ENCODE peak calls at places on chromosomes 1 and 21, in seven cellular contexts. L is GM23338, Q is K562, H is GM12878, R is prostate gland, T is stomach, F is transverse colon. K is an unnamed sample.

GRCh38 chr1:2133039-2133878 is 61.3 kb downstream of the FAAP20 start:
- DNase-seq in L (peak; percentile 99), Q (peak; percentile 99), H (peak; percentile 81), R (peak; percentile 96), T (peak; percentile 98), F (peak; percentile 99), K (peak; percentile 99)

GRCh38 chr1:87463917-87464565 is 135.4 kb downstream of the LMO4 start:
- DNase-seq in L (peak; percentile 44), Q (no peak), H (peak; percentile 37), R (no peak), T (no peak), F (peak; percentile 28), K (no peak)

GRCh38 chr1:29304025-29304684 is 67.8 kb downstream of the PTPRU start:
- DNase-seq in L (no peak), Q (no peak), H (no peak), R (no peak), T (no peak), F (no peak), K (no peak)

GRCh38 chr1:226656601-226657277 is 82.3 kb downstream of the ITPKB start:
- DNase-seq in L (no peak), Q (no peak), H (no peak), R (peak; percentile 50), T (no peak), F (peak; percentile 58), K (peak; percentile 54)

GRCh38 chr1:21935393-21935804 is 1.7 kb downstream of the HSPG2 start:
- DNase-seq in L (no peak), Q (no peak), H (no peak), R (no peak), T (no peak), F (no peak), K (no peak)

GRCh38 chr1:240539031-240539430 is 72.9 kb downstream of the GREM2 start:
- DNase-seq in L (no peak), Q (no peak), H (no peak), R (no peak), T (no peak), F (no peak), K (no peak)

GRCh38 chr1:153791856-153792253 is 16.6 kb downstream of the SLC27A3 start:
- DNase-seq in L (no peak), Q (no peak), H (no peak), R (no peak), T (no peak), F (no peak), K (peak; percentile 74)

GRCh38 chr21:35603471-35603870 is 456.9 kb downstream of the SETD4 start:
- DNase-seq in L (peak; percentile 67), Q (no peak), H (no peak), R (no peak), T (no peak), F (no peak), K (no peak)

GRCh38 chr1:29253180-29253579 is 16.9 kb downstream of the PTPRU start:
- DNase-seq in L (no peak), Q (no peak), H (no peak), R (no peak), T (no peak), F (no peak), K (no peak)

GRCh38 chr1:171220551-171221175 is 27.6 kb upstream of the FMO1 start:
- DNase-seq in L (peak; percentile 89), Q (no peak), H (no peak), R (no peak), T (no peak), F (no peak), K (no peak)

GRCh38 chr1:905071-905749 is 18.5 kb upstream of the SAMD11 start:
- DNase-seq in L (peak; percentile 76), Q (no peak), H (no peak), R (peak; percentile 17), T (peak; percentile 35), F (peak; percentile 50), K (peak; percentile 82)

GRCh38 chr21:32248616-32249550 is 30.0 kb downstream of the MIS18A start:
- DNase-seq in L (no peak), Q (no peak), H (no peak), R (no peak), T (no peak), F (no peak), K (no peak)

GRCh38 chr1:36285450-36286101 is 20.6 kb upstream of the SH3D21 start:
- DNase-seq in L (peak; percentile 93), Q (peak; percentile 77), H (peak; percentile 41), R (peak; percentile 90), T (peak; percentile 69), F (peak; percentile 61), K (no peak)

GRCh38 chr1:247273013-247273412 is 17.1 kb downstream of the VN1R5 start:
- DNase-seq in L (no peak), Q (no peak), H (no peak), R (no peak), T (peak; percentile 50), F (no peak), K (no peak)

GRCh38 chr1:185448591-185449186 is 131.6 kb upstream of the IVNS1ABP start:
- DNase-seq in L (no peak), Q (no peak), H (no peak), R (no peak), T (no peak), F (no peak), K (no peak)

GRCh38 chr1:32142446-32143301 is 34.8 kb downstream of the KPNA6 start:
- DNase-seq in L (peak; percentile 27), Q (peak; percentile 59), H (no peak), R (peak; percentile 34), T (peak; percentile 31), F (peak; percentile 18), K (no peak)

GRCh38 chr1:232057217-232057895 is 430.8 kb downstream of the DISC1 start:
- DNase-seq in L (no peak), Q (no peak), H (no peak), R (no peak), T (no peak), F (no peak), K (no peak)
- TF ChIP-seq CTCF in L (peak; percentile 55), Q (no peak), H (no peak), R (no peak), T (no peak), F (no peak), K (no peak)

DNA sequence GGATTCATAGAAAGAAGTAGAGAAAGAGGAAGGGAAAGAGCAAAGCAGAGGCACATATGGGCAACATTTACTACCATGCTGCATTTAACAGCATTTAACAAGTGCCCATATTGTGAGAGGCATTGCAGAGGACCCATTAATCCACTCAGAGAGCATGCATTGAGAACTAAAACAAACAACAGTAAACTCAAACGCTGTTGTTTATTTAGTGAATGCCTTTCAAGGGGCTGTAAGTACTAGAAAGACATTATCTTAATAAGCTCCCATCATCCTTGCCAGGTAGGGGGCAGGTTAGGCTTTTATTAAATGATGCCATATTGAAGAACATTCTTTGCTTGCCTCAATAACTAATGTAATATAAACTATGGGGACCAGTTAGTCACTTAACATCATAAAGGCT is 254.3 kb upstream of the DAB1 start:
- DNase-seq in L (peak; percentile 21), Q (no peak), H (no peak), R (no peak), T (no peak), F (no peak), K (no peak)
- TF ChIP-seq POLR2AphosphoS5 in L (no peak), Q (no peak), H (no peak), R (no peak), T (no peak), F (no peak), K (no peak)

DNA sequence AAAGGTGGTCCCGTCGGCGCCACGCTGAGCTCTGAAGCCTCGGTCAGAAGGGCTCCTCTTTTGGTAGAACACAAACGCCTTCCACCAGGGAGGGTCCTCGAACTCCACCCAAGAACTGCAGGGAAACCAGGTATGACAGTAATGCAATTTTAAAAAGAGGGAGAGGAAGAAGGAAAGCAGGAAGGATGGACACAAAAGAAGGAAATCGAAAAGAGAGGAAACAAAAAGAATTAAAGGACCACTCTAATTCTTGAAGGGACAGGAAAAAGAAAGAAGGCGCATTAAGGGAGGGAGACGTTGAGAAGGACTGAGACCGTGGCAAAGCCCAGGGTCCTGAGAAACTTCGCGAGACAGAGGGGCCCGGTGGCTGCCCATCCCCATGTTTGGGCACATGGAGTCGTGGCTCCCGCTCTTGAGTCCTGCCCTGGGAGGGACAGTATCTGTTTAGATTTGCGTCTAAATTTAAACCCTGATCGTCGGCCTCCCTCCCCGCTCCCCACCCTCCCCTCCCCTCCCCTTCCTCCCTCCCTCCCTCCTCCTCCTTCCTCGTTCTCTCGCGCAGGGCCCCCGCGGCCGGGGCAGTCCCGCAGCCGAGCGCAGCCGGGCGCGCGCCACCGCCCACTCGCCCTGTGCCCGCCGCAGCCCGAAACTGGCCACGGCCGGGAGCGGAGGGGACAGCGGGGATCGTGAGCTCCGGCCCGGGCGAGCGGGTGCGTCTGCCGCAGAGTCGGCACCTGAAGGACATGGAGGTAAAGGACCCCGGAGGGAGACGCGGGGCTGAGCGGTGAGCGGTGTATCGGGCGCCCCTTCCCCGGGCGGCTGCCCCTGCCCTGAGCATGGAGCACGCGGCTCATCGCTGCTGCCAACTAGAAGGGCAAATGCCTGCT is at the start of gene RCSD1:
- DNase-seq in L (peak; percentile 45), Q (peak; percentile 91), H (no peak), R (no peak), T (peak; percentile 47), F (peak; percentile 56), K (no peak)
- H3K27ac ChIP-seq in L (no peak within 1 kb of the TSS), Q (peak within 1 kb of the TSS; percentile 97), H (peak within 1 kb of the TSS; percentile 94), R (peak within 1 kb of the TSS; percentile 41), T (peak within 1 kb of the TSS; percentile 82), F (peak within 1 kb of the TSS; percentile 86), K (peak within 1 kb of the TSS; percentile 88)

GRCh38 chr1:182111496-182111895 is 50.0 kb upstream of the ZNF648 start:
- DNase-seq in L (no peak), Q (no peak), H (no peak), R (no peak), T (peak; percentile 93), F (peak; percentile 48), K (no peak)
- TF ChIP-seq CTCF in L (no peak), Q (no peak), H (no peak), R (no peak), T (no peak), F (no peak), K (no peak)